ENCODE peak calls at places on chromosome 13, in six cellular contexts. D, X, I, W, C and S are unnamed samples.

GRCh38 chr13:31374682-31375081 is 174.9 kb downstream of the B3GLCT start:
- DNase-seq in D (no peak), X (no peak), C (no peak), I (no peak), W (no peak), S (no peak)

GRCh38 chr13:113937073-113937472 is 36.8 kb downstream of the C13orf46 start:
- DNase-seq in X (no peak), W (no peak), D (no peak), I (no peak), C (no peak), S (no peak)

GRCh38 chr13:33033361-33033812 is 17.2 kb downstream of the KL start:
- DNase-seq in I (no peak), X (peak), C (no peak), W (no peak), D (no peak), S (peak)

GRCh38 chr13:67230243-67230773 is at the start of gene PCDH9:
- DNase-seq in D (peak), W (peak), C (peak), X (peak), I (peak), S (peak)

GRCh38 chr13:49571299-49572240 is 13.8 kb downstream of the RCBTB1 start:
- DNase-seq in W (no peak), C (no peak), I (no peak), D (no peak), X (no peak), S (no peak)

GRCh38 chr13:29548722-29549446 is 46.6 kb downstream of the SLC7A1 start:
- DNase-seq in D (no peak), I (no peak), X (no peak), C (no peak), W (peak), S (no peak)

GRCh38 chr13:41054919-41055619 is 6.2 kb upstream of the WBP4 start:
- DNase-seq in X (peak), D (no peak), C (no peak), W (no peak), I (no peak), S (no peak)

GRCh38 chr13:74835579-74835978 is 646.4 kb downstream of the TBC1D4 start:
- DNase-seq in I (no peak), X (no peak), C (no peak), D (no peak), W (no peak), S (no peak)

GRCh38 chr13:71867101-71867814 is at the start of gene DACH1:
- DNase-seq in C (peak), X (peak), I (peak), W (peak), D (no peak), S (peak)

GRCh38 chr13:94351292-94352000 is 128.0 kb downstream of the DCT start:
- DNase-seq in W (no peak), I (no peak), C (peak), D (no peak), X (no peak), S (no peak)

GRCh38 chr13:32538234-32538620 is 368 bp downstream of the N4BP2L2 start:
- DNase-seq in D (peak), W (peak), C (peak), X (no peak), I (peak), S (peak)

GRCh38 chr13:42970824-42971669 is 21.0 kb downstream of the EPSTI1 start:
- DNase-seq in C (peak), D (no peak), W (peak), I (peak), X (peak), S (no peak)